ENCODE peak calls at places on chromosome 17, in four cellular contexts. U is ovary, R is tibial artery, E is right atrium auricular region. G is an unnamed sample.

GRCh38 chr17:67050476-67051154 is 6.3 kb downstream of the CACNG1 start:
- DNase-seq in E (no peak), U (no peak), R (no peak), G (no peak)

GRCh38 chr17:74968361-74968780 is 4.2 kb downstream of the HID1 start:
- DNase-seq in U (no peak), R (no peak), E (no peak), G (no peak)

GRCh38 chr17:69287168-69287567 is 39.8 kb downstream of the ABCA5 start:
- DNase-seq in E (no peak), U (no peak), R (no peak), G (no peak)

GRCh38 chr17:37019745-37020129 is 71.0 kb downstream of the AATF start:
- DNase-seq in U (no peak), E (no peak), R (no peak), G (no peak)

GRCh38 chr17:19336938-19337711 is 25.4 kb downstream of the B9D1 start:
- DNase-seq in U (peak; percentile 35), R (no peak), E (peak; percentile 71), G (no peak)

GRCh38 chr17:8144401-8145295 is 7.6 kb downstream of the PER1 start:
- DNase-seq in U (no peak), E (no peak), R (no peak), G (no peak)

GRCh38 chr17:82458885-82459424 is 414 bp downstream of the NARF start:
- DNase-seq in E (no peak), R (no peak), U (no peak), G (no peak)

GRCh38 chr17:65277576-65277975 is 140.4 kb downstream of the RGS9 start:
- DNase-seq in R (no peak), U (no peak), E (peak; percentile 26), G (no peak)

GRCh38 chr17:68381076-68381900 is 76.0 kb downstream of the WIPI1 start:
- DNase-seq in U (no peak), E (no peak), R (no peak), G (no peak)

GRCh38 chr17:9228408-9229159 is 207.3 kb downstream of the NTN1 start:
- DNase-seq in U (no peak), E (no peak), R (no peak), G (no peak)

GRCh38 chr17:80008848-80009247 is 26.8 kb downstream of the TBC1D16 start:
- DNase-seq in E (no peak), U (no peak), R (no peak), G (no peak)

GRCh38 chr17:70961341-70961740 is 792.0 kb downstream of the KCNJ2 start:
- DNase-seq in U (no peak), R (no peak), E (no peak), G (no peak)

GRCh38 chr17:32943647-32944191 is 15.8 kb downstream of the TMEM98 start:
- DNase-seq in U (peak; percentile 72), R (no peak), E (peak; percentile 75), G (no peak)

GRCh38 chr17:44793885-44794698 is 35.3 kb downstream of the ADAM11 start:
- DNase-seq in U (peak; percentile 5), E (no peak), R (no peak), G (no peak)

GRCh38 chr17:27473748-27474609 is 17.7 kb downstream of the KSR1 start:
- DNase-seq in U (no peak), E (no peak), R (no peak), G (peak; percentile 82)

GRCh38 chr17:40618754-40619625 is 28.6 kb downstream of the SMARCE1 start:
- DNase-seq in U (no peak), R (no peak), E (no peak), G (no peak)
- H3K4me1 ChIP-seq in U (peaks cover 11% of the 10 kb centered on the region), R (no peaks in the 10 kb centered on the region), E (peaks cover 7% of the 10 kb centered on the region), G (peaks cover 79% of the 10 kb centered on the region)

GRCh38 chr17:385195-385835 is 32.7 kb upstream of the RPH3AL start:
- DNase-seq in E (no peak), U (peak; percentile 80), R (no peak), G (peak; percentile 14)
- TF ChIP-seq CTCF in E (no peak), U (no peak), R (no peak), G (no peak)

GRCh38 chr17:39753514-39754160 is 15.9 kb downstream of the GRB7 start:
- DNase-seq in R (peak; percentile 72), U (no peak), E (no peak), G (peak; percentile 76)
- H3K4me3 ChIP-seq in R (peak overlapping the region; percentile 78), U (peak overlapping the region; percentile 83), E (peak overlapping the region; percentile 42), G (peak overlapping the region; percentile 75)

GRCh38 chr17:38587193-38587592 is 18.6 kb downstream of the SRCIN1 start:
- DNase-seq in E (no peak), R (no peak), U (no peak), G (no peak)
- H3K4me1 ChIP-seq in E (peaks cover 6% of the 10 kb centered on the region), R (no peaks in the 10 kb centered on the region), U (no peaks in the 10 kb centered on the region), G (peaks cover 12% of the 10 kb centered on the region)

GRCh38 chr17:78805301-78805700 is 23.2 kb upstream of the CYTH1 start:
- DNase-seq in R (no peak), E (no peak), U (no peak), G (peak; percentile 73)
- TF ChIP-seq CTCF in R (no peak), E (no peak), U (no peak), G (no peak)

GRCh38 chr17:49910858-49911204 is 58.2 kb upstream of the DLX4 start:
- DNase-seq in E (no peak), R (no peak), U (no peak), G (no peak)
- H3K4me3 ChIP-seq in E (no peak overlapping the region), R (no peak overlapping the region), U (no peak overlapping the region), G (no peak overlapping the region)